ENCODE peak calls at places on chromosome 5, in eight cellular contexts. B is EL; A is AG20443; W is left ventricle myocardium inferior; F is activated naive CD4-positive, alpha-beta T cell; K is ELR; Q is WTC11; D is neural crest cell. H is an unnamed sample.

GRCh38 chr5:10949856-10950630 is 189.0 kb upstream of the DAP start:
- DNase-seq in W (no peak), K (no peak), B (no peak), A (no peak), D (no peak), F (no peak), Q (no peak), H (no peak)

GRCh38 chr5:1382248-1382700 is 37.4 kb upstream of the CLPTM1L start:
- DNase-seq in F (no peak), A (no peak), K (no peak), D (no peak), B (no peak), Q (no peak), W (no peak), H (no peak)

GRCh38 chr5:36607114-36607561 is 732 bp downstream of the SLC1A3 start:
- DNase-seq in B (peak; percentile 49), W (peak; percentile 42), A (peak; percentile 45), F (no peak), Q (no peak), D (peak; percentile 24), K (peak; percentile 62), H (peak; percentile 39)

GRCh38 chr5:143601917-143602333 is 198.4 kb upstream of the NR3C1 start:
- DNase-seq in A (no peak), W (no peak), F (no peak), B (no peak), Q (no peak), D (no peak), K (no peak), H (no peak)

GRCh38 chr5:158600679-158601078 is 499.0 kb downstream of the EBF1 start:
- DNase-seq in D (no peak), Q (no peak), W (no peak), F (no peak), A (no peak), B (no peak), K (no peak), H (no peak)

GRCh38 chr5:102627311-102627710 is 127.8 kb upstream of the PAM start:
- DNase-seq in A (peak; percentile 27), B (peak; percentile 74), K (peak; percentile 78), F (no peak), W (no peak), Q (no peak), D (no peak), H (peak; percentile 36)

GRCh38 chr5:135138116-135138850 is 104.3 kb upstream of the PITX1 start:
- DNase-seq in D (no peak), F (no peak), A (no peak), K (peak; percentile 81), B (peak; percentile 45), Q (no peak), W (no peak), H (no peak)

GRCh38 chr5:31887556-31887955 is 248.6 kb downstream of the PDZD2 start:
- DNase-seq in Q (no peak), D (no peak), K (no peak), A (no peak), W (no peak), F (no peak), B (no peak), H (no peak)

GRCh38 chr5:82164109-82164956 is 113.8 kb downstream of the RPS23 start:
- DNase-seq in K (peak; percentile 93), B (peak; percentile 87), F (no peak), Q (no peak), A (no peak), W (no peak), D (no peak), H (no peak)

GRCh38 chr5:142472306-142472951 is 147.6 kb upstream of the SPRY4 start:
- DNase-seq in K (peak; percentile 99), W (no peak), D (no peak), B (peak; percentile 95), A (peak; percentile 86), Q (no peak), F (no peak), H (peak; percentile 83)

GRCh38 chr5:168073991-168074800 is 217.2 kb upstream of the WWC1 start:
- DNase-seq in A (peak; percentile 50), Q (no peak), K (no peak), B (no peak), W (no peak), D (no peak), F (no peak), H (peak; percentile 68)

GRCh38 chr5:140672455-140673186 is 755 bp downstream of the DND1 start:
- DNase-seq in A (peak; percentile 20), B (peak; percentile 43), D (no peak), W (no peak), Q (peak; percentile 22), F (no peak), K (peak; percentile 57), H (no peak)

GRCh38 chr5:24363789-24364534 is 280.8 kb downstream of the CDH10 start:
- DNase-seq in D (no peak), A (no peak), W (no peak), Q (no peak), F (no peak), K (no peak), B (no peak), H (no peak)

GRCh38 chr5:63923914-63924313 is 38.3 kb downstream of the HTR1A start:
- DNase-seq in D (no peak), K (no peak), F (no peak), W (no peak), B (peak; percentile 0), A (no peak), Q (no peak), H (no peak)

GRCh38 chr5:159113405-159113804 is 13.7 kb upstream of the EBF1 start:
- DNase-seq in K (no peak), W (no peak), A (no peak), F (no peak), Q (no peak), B (no peak), D (no peak), H (no peak)

GRCh38 chr5:30890377-30890776 is 303.1 kb upstream of the CDH6 start:
- DNase-seq in Q (no peak), A (no peak), D (no peak), K (no peak), F (no peak), W (no peak), B (no peak), H (no peak)

GRCh38 chr5:139068494-139069152 is 129.5 kb downstream of the SIL1 start:
- DNase-seq in A (no peak), F (no peak), B (no peak), Q (no peak), D (no peak), W (no peak), K (no peak), H (no peak)

GRCh38 chr5:148474025-148474511 is 90.3 kb downstream of the FBXO38 start:
- DNase-seq in F (no peak), W (peak; percentile 68), B (peak; percentile 6), A (no peak), K (peak; percentile 9), Q (no peak), D (no peak), H (no peak)

GRCh38 chr5:75054110-75054930 is 2.0 kb upstream of the GCNT4 start:
- DNase-seq in A (peak; percentile 53), B (peak; percentile 59), F (no peak), K (peak; percentile 48), W (peak; percentile 21), D (peak; percentile 25), Q (peak; percentile 69), H (peak; percentile 47)

GRCh38 chr5:1952456-1953099 is 69.9 kb upstream of the IRX4 start:
- DNase-seq in F (no peak), A (no peak), W (no peak), Q (peak; percentile 65), B (no peak), K (no peak), D (peak; percentile 13), H (no peak)

GRCh38 chr5:171750316-171750788 is 35.3 kb upstream of the SMIM23 start:
- DNase-seq in Q (peak; percentile 63), D (no peak), F (no peak), W (peak; percentile 49), A (peak; percentile 82), B (peak; percentile 20), K (peak; percentile 40), H (peak; percentile 43)

GRCh38 chr5:115749016-115749415 is 67.4 kb downstream of the CDO1 start:
- DNase-seq in B (no peak), K (no peak), A (no peak), D (no peak), F (no peak), Q (no peak), W (no peak), H (no peak)

GRCh38 chr5:74334034-74334433 is 306.5 kb downstream of the ENC1 start:
- DNase-seq in W (no peak), B (no peak), D (no peak), Q (no peak), A (no peak), F (no peak), K (no peak), H (no peak)

GRCh38 chr5:158991391-158991790 is 108.3 kb downstream of the EBF1 start:
- DNase-seq in B (no peak), Q (no peak), W (no peak), K (no peak), F (no peak), D (no peak), A (no peak), H (no peak)

GRCh38 chr5:172417983-172418630 is 36.2 kb downstream of the SH3PXD2B start:
- DNase-seq in D (no peak), Q (no peak), K (peak; percentile 52), B (peak; percentile 90), A (peak; percentile 92), W (peak; percentile 86), F (no peak), H (peak; percentile 92)